ENCODE peak calls at places on chromosomes 16 and 17, in six cellular contexts. W is HepG2, M is HCT116, R is upper lobe of left lung, Z is Panc1, B is K562. D is an unnamed sample.

GRCh38 chr16:56029026-56029425 is 153.9 kb upstream of the CES5A start:
- ATAC-seq in Z (no peak), M (no peak), R (no peak), W (peak; percentile 71), B (no peak), D (no peak)

GRCh38 chr17:50687200-50688066 is 20.3 kb downstream of the ANKRD40 start:
- ATAC-seq in W (peak; percentile 59), R (peak; percentile 21), Z (no peak), M (peak; percentile 33), B (no peak), D (peak; percentile 73)

GRCh38 chr17:81364278-81365147 is 30.7 kb upstream of the BAHCC1 start:
- ATAC-seq in B (peak; percentile 19), W (no peak), Z (no peak), M (peak; percentile 16), R (peak; percentile 9), D (no peak)

GRCh38 chr17:75514299-75515228 is 773 bp downstream of the CASKIN2 start:
- ATAC-seq in Z (no peak), B (peak; percentile 0), M (no peak), W (peak; percentile 8), R (peak; percentile 0), D (no peak)

GRCh38 chr17:43719578-43719977 is 39.0 kb downstream of the SOST start:
- ATAC-seq in Z (no peak), B (no peak), M (no peak), W (no peak), R (peak; percentile 6), D (no peak)

GRCh38 chr17:66387391-66387981 is 85.1 kb downstream of the PRKCA start:
- ATAC-seq in W (peak; percentile 39), M (no peak), Z (no peak), R (no peak), B (no peak), D (no peak)

GRCh38 chr17:44381810-44382209 is 7.6 kb downstream of the ITGA2B start:
- ATAC-seq in W (no peak), Z (no peak), M (no peak), B (no peak), R (no peak), D (no peak)

GRCh38 chr17:62644487-62645173 is 17.2 kb downstream of the MRC2 start:
- ATAC-seq in B (peak; percentile 97), R (no peak), W (peak; percentile 82), M (peak; percentile 87), Z (peak; percentile 56), D (no peak)

GRCh38 chr17:78130439-78131101 is at the start of gene TMC8:
- ATAC-seq in W (peak; percentile 13), R (peak; percentile 40), B (peak; percentile 1), Z (no peak), M (no peak), D (no peak)

GRCh38 chr17:77366558-77367245 is 225.9 kb downstream of the SEC14L1 start:
- ATAC-seq in Z (peak; percentile 44), M (no peak), B (no peak), W (no peak), R (no peak), D (no peak)

GRCh38 chr16:14641877-14642276 is 9.1 kb downstream of the BFAR start:
- ATAC-seq in M (peak; percentile 72), W (peak; percentile 43), B (peak; percentile 71), Z (peak; percentile 37), R (peak; percentile 44), D (no peak)

GRCh38 chr17:48723555-48724239 is 712 bp downstream of the PRAC2 start:
- ATAC-seq in R (no peak), M (no peak), W (no peak), Z (no peak), B (no peak), D (no peak)

GRCh38 chr17:75238684-75239191 is 22.7 kb downstream of the GGA3 start:
- ATAC-seq in R (peak; percentile 58), Z (peak; percentile 85), W (peak; percentile 83), M (peak; percentile 79), B (peak; percentile 81), D (peak; percentile 50)

GRCh38 chr16:30813821-30814189 is 26.8 kb upstream of the ZNF629 start:
- ATAC-seq in Z (no peak), R (no peak), B (no peak), M (no peak), W (no peak), D (peak; percentile 14)

GRCh38 chr17:80847506-80848230 is 144.0 kb upstream of the CHMP6 start:
- ATAC-seq in M (no peak), B (peak; percentile 87), W (no peak), R (no peak), Z (no peak), D (no peak)

GRCh38 chr17:78127240-78127887 is 1.2 kb downstream of the TMC6 start:
- ATAC-seq in Z (peak; percentile 58), R (peak; percentile 67), W (peak; percentile 62), M (peak; percentile 10), B (peak; percentile 63), D (peak; percentile 45)

GRCh38 chr17:1110844-1111598 is 68.8 kb downstream of the ABR start:
- ATAC-seq in R (peak; percentile 58), W (peak; percentile 44), Z (peak; percentile 60), B (no peak), M (peak; percentile 62), D (peak; percentile 52)

GRCh38 chr17:39605492-39606433 is 2.0 kb downstream of the NEUROD2 start:
- ATAC-seq in M (no peak), W (peak; percentile 11), R (peak; percentile 25), B (no peak), Z (peak; percentile 71), D (no peak)

GRCh38 chr16:11597268-11597690 is 10.6 kb upstream of the LITAF start:
- ATAC-seq in M (peak; percentile 81), R (peak; percentile 79), W (peak; percentile 36), Z (peak; percentile 80), B (peak; percentile 61), D (peak; percentile 29)

GRCh38 chr17:39277110-39277509 is 51.4 kb upstream of the STAC2 start:
- ATAC-seq in R (no peak), B (no peak), Z (no peak), W (no peak), M (no peak), D (no peak)

GRCh38 chr17:55303701-55304145 is 39.0 kb downstream of the HLF start:
- ATAC-seq in R (no peak), B (peak; percentile 51), M (no peak), Z (no peak), W (no peak), D (no peak)

GRCh38 chr16:27995378-27995777 is 68.1 kb downstream of the GSG1L start:
- ATAC-seq in B (no peak), R (no peak), W (no peak), Z (no peak), M (no peak), D (no peak)

GRCh38 chr17:77906377-77906871 is 52.1 kb upstream of the TNRC6C start:
- ATAC-seq in R (no peak), B (no peak), Z (no peak), W (no peak), M (no peak), D (no peak)

DNA sequence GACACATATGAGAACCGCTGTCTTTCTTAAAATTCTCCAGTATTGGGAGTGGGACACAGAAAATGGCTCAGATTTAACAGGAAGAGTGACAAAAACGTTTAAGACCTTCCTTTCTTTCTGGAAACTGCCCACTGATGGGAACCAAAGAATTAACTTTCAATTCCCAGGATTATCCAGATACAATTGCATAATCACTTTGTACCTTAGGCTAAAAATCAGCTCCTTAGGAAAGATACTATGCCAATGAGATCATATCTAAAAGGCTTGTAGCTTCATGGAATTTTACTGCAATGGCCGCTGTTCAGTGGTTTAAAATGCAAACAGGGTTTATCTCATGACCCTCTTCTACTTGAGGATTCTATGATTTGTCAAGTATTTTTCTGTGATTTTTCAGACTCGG is 31.4 kb upstream of the ERN1 start:
- ATAC-seq in W (no peak), R (no peak), B (no peak), Z (no peak), M (no peak), D (no peak)
- H3K4me1 ChIP-seq in W (peaks cover 29% of the 10 kb centered on the region), R (peaks cover 26% of the 10 kb centered on the region), B (no peaks in the 10 kb centered on the region), Z (no peaks in the 10 kb centered on the region), M (peaks cover 5% of the 10 kb centered on the region), D (peaks cover 7% of the 10 kb centered on the region)

DNA sequence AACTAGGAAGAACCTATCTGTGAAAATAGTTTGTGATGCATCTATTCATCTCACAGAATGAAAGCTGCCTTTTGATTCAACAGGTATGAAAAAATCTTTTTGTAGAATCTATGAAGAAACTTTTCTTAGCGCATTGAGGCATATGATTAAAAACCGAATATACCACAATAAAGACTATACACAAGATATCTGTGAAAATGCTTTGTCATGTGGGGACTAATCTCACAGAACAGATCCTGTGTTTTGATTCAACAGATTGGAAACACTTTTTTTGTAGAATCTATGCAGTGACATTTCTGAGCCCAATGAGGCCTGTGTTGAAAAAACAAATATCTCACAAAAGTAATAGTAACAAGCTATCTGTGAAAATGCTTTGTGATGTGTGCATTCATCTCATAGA is 2247.5 kb downstream of the TP53TG3F start:
- ATAC-seq in M (no peak), R (no peak), B (no peak), W (no peak), Z (no peak), D (no peak)
- H3K9me3 ChIP-seq in M (peaks cover 5% of the 10 kb centered on the region), R (peaks cover 3% of the 10 kb centered on the region), B (no peaks in the 10 kb centered on the region), W (peaks cover 100% of the 10 kb centered on the region), Z (no peaks in the 10 kb centered on the region), D (peaks cover 11% of the 10 kb centered on the region)

GRCh38 chr16:88694221-88695087 is 8.1 kb upstream of the SNAI3 start:
- ATAC-seq in M (no peak), W (peak; percentile 9), B (no peak), Z (no peak), R (no peak), D (no peak)
- TF ChIP-seq POLR2AphosphoS5 in M (no peak), W (no peak), B (no peak), Z (no peak), R (no peak), D (no peak)

GRCh38 chr17:68199837-68200688 is 47.8 kb upstream of the AMZ2 start:
- ATAC-seq in M (no peak), R (no peak), Z (no peak), B (no peak), W (peak; percentile 7), D (no peak)
- H3K4me1 ChIP-seq in M (peaks cover 5% of the 10 kb centered on the region), R (peaks cover 58% of the 10 kb centered on the region), Z (peaks cover 2% of the 10 kb centered on the region), B (peaks cover 41% of the 10 kb centered on the region), W (peaks cover 37% of the 10 kb centered on the region), D (peaks cover 45% of the 10 kb centered on the region)

DNA sequence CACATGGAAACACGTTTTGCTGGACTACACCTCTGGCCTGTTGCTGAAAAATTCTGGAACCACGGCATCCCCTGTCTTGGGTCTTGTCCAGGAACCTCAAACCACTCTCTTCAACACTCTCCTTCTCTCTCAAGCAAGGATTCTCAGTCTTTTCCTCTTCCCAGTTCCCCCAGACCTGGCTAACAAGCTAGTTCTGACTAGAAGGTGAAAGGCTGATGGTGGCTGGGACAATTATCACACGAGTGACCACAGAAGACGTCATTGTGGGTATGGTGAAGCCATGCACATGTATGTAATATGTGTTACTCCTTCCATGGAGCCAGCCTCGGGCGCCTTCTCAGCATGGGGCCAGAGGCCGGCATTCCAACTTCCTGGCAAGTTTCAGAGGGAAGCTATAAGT is 123.0 kb downstream of the CDYL2 start:
- ATAC-seq in R (no peak), M (no peak), B (no peak), Z (no peak), W (no peak), D (no peak)
- H3K9me3 ChIP-seq in R (no peaks in the 10 kb centered on the region), M (no peaks in the 10 kb centered on the region), B (no peaks in the 10 kb centered on the region), Z (no peaks in the 10 kb centered on the region), W (no peaks in the 10 kb centered on the region), D (no peaks in the 10 kb centered on the region)

D was measured in gastroesophageal sphincter.